ENCODE peak calls at places on chromosomes 3 and 15, in four cellular contexts. O is ovary; X is CD8-positive, alpha-beta T cell; S is stomach. Z is an unnamed sample.

GRCh38 chr3:54215521-54215920 is 93.2 kb downstream of the CACNA2D3 start:
- DNase-seq in O (no peak), X (no peak), S (no peak), Z (no peak)

GRCh38 chr15:48862705-48863104 is 15.2 kb upstream of the EID1 start:
- DNase-seq in O (no peak), X (no peak), S (no peak), Z (no peak)

GRCh38 chr3:110813541-110813940 is 258.1 kb upstream of the NECTIN3 start:
- DNase-seq in O (no peak), X (no peak), S (no peak), Z (no peak)

GRCh38 chr3:72595927-72596610 is 252.2 kb downstream of the SHQ1 start:
- DNase-seq in O (no peak), X (no peak), S (no peak), Z (no peak)

GRCh38 chr3:185716436-185717090 is 108.3 kb downstream of the IGF2BP2 start:
- DNase-seq in O (no peak), X (no peak), S (no peak), Z (no peak)

GRCh38 chr3:62874398-62875102 is 666 bp downstream of the CADPS start:
- DNase-seq in O (no peak), X (no peak), S (no peak), Z (no peak)

GRCh38 chr3:131591394-131591990 is 88.7 kb upstream of the MRPL3 start:
- DNase-seq in O (peak), X (no peak), S (no peak), Z (no peak)

GRCh38 chr15:76058714-76059319 is 968 bp upstream of the TMEM266 start:
- DNase-seq in O (no peak), X (no peak), S (no peak), Z (no peak)

GRCh38 chr15:66231421-66232266 is 21.9 kb downstream of the MEGF11 start:
- DNase-seq in O (no peak), X (no peak), S (no peak), Z (no peak)

GRCh38 chr3:183766107-183766506 is 59.3 kb downstream of the MAP6D1 start:
- DNase-seq in O (no peak), X (no peak), S (no peak), Z (no peak)

GRCh38 chr3:183768114-183768513 is 57.3 kb downstream of the MAP6D1 start:
- DNase-seq in O (no peak), X (no peak), S (no peak), Z (no peak)

GRCh38 chr3:183764854-183765731 is 60.3 kb downstream of the MAP6D1 start:
- DNase-seq in O (no peak), X (no peak), S (no peak), Z (no peak)

GRCh38 chr3:183769453-183769852 is 55.9 kb downstream of the MAP6D1 start:
- DNase-seq in O (no peak), X (no peak), S (no peak), Z (no peak)

DNA sequence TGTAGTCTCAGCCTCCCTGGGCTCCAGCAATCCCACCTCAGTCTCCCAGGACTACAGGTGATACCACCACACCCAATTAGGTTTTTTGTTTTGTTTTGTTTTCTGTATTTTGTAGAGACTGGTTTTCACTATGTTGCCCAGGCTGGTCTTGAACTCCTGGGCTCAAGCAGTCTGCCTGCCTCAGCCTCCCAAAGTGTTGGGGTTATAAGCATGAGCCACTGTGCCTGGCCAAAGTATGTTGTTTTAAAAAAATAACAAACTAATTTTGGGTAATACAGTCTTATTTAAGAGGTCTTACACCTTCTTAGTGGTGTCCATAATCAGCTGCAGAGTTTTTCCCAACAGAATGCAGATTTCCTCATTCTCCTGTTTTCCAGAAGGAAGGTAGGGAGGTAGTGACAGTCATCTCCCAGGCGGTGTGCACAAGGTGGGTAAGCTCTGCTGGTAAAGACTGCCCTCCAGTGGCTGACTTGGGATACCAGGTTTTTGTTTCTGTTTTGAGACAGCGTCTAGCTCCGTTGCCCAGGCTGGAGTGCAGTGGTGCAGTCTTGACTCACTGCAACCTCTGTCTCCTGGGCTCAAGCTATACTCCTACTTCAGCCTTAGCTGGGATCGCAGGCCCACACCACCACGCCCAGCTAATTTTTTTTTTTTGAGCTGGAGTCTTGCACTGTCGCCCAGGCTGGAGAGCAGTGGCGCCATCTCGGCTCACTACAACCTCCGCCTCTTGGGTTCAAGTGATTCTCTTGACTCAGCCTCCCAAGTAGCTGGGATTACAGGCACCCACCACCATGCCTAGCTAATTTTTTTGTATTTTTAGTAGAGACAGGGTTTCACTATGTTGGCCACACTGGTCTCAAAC is 58.4 kb downstream of the MAP6D1 start:
- DNase-seq in O (peak), X (peak), S (peak), Z (peak)
- TF ChIP-seq CTCF in O (peak), X (peak), S (peak), Z (peak)

GRCh38 chr3:12692444-12692843 is 28.5 kb upstream of the RAF1 start:
- DNase-seq in O (no peak), X (no peak), S (no peak), Z (no peak)
- TF ChIP-seq CTCF in O (no peak), X (no peak), S (no peak), Z (no peak)

DNA sequence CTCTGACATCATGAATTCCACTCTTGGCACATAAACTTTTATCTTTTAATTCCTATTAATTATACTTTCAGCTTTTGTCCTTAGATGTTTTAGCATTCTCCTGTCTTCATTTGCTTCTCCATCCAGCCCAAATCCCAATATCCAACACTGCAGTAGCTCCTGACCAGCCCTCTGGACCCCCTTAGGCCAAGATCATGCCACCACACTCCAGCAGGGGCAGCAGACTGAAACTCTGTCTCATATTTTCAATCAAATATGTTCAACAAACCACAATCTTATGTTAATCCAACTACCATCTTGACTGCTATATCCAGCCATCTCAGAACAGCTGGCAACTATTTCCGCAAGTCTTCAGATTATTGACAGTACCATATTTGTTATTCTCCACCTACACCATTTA is 315.8 kb upstream of the ROBO2 start:
- DNase-seq in O (no peak), X (no peak), S (no peak), Z (no peak)
- TF ChIP-seq CTCF in O (no peak), X (no peak), S (no peak), Z (no peak)

GRCh38 chr3:124885466-124886167 is 1.5 kb downstream of the ITGB5 start:
- DNase-seq in O (no peak), X (no peak), S (no peak), Z (no peak)

GRCh38 chr3:124887996-124888298 is 782 bp upstream of the ITGB5 start:
- DNase-seq in O (no peak), X (no peak), S (no peak), Z (no peak)

GRCh38 chr3:124888482-124889441 is 1.6 kb upstream of the ITGB5 start:
- DNase-seq in O (no peak), X (no peak), S (no peak), Z (no peak)

GRCh38 chr3:124887177-124887995 is at the start of gene ITGB5:
- DNase-seq in O (peak), X (no peak), S (peak), Z (peak)

GRCh38 chr3:124886168-124887051 is 755 bp downstream of the ITGB5 start:
- DNase-seq in O (peak), X (no peak), S (peak), Z (no peak)
- TF ChIP-seq CTCF in O (no peak), X (no peak), S (no peak), Z (no peak)

GRCh38 chr3:181916018-181916417 is 204.3 kb downstream of the SOX2 start:
- DNase-seq in O (no peak), X (no peak), S (no peak), Z (no peak)

GRCh38 chr3:181921220-181921619 is 209.5 kb downstream of the SOX2 start:
- DNase-seq in O (no peak), X (no peak), S (no peak), Z (no peak)

GRCh38 chr3:181915556-181915955 is 203.8 kb downstream of the SOX2 start:
- DNase-seq in O (no peak), X (no peak), S (no peak), Z (no peak)

GRCh38 chr3:181919375-181919774 is 207.7 kb downstream of the SOX2 start:
- DNase-seq in O (no peak), X (no peak), S (no peak), Z (no peak)

GRCh38 chr3:181920409-181920808 is 208.7 kb downstream of the SOX2 start:
- DNase-seq in O (no peak), X (no peak), S (no peak), Z (no peak)
- TF ChIP-seq CTCF in O (no peak), X (no peak), S (no peak), Z (no peak)